ENCODE peak calls at places on chromosomes 6 and 20, in seven cellular contexts. O is mesenchymal stem cell, G is stomach, E is fibroblast of lung, Y is psoas muscle, D is mammary epithelial cell, S is IMR-90. H is an unnamed sample.

GRCh38 chr20:20593447-20594170 is 118.8 kb downstream of the RALGAPA2 start:
- DNase-seq in O (peak; percentile 75), G (no peak), E (peak; percentile 48), Y (no peak), D (peak; percentile 25), S (peak; percentile 65), H (peak; percentile 78)

GRCh38 chr6:35299674-35300073 is 2.1 kb downstream of the DEF6 start:
- DNase-seq in O (no peak), G (no peak), E (no peak), Y (peak; percentile 34), D (no peak), S (no peak), H (peak; percentile 45)

GRCh38 chr6:87702589-87702945 is 534 bp upstream of the AKIRIN2 start:
- DNase-seq in O (peak; percentile 85), G (no peak), E (peak; percentile 77), Y (no peak), D (peak; percentile 68), S (peak; percentile 76), H (no peak)

GRCh38 chr20:47159166-47159565 is 197.3 kb downstream of the ZMYND8 start:
- DNase-seq in O (no peak), G (no peak), E (no peak), Y (no peak), D (no peak), S (no peak), H (no peak)

GRCh38 chr6:154683756-154684523 is 49.3 kb upstream of the SCAF8 start:
- DNase-seq in O (peak; percentile 48), G (no peak), E (peak; percentile 49), Y (no peak), D (peak; percentile 13), S (peak; percentile 49), H (no peak)

GRCh38 chr20:17530716-17531536 is at the start of gene BFSP1:
- DNase-seq in O (peak; percentile 69), G (peak; percentile 68), E (peak; percentile 65), Y (peak; percentile 53), D (peak; percentile 58), S (peak; percentile 52), H (peak; percentile 67)

GRCh38 chr6:2127484-2127911 is 117.9 kb downstream of the GMDS start:
- DNase-seq in O (no peak), G (no peak), E (no peak), Y (peak; percentile 32), D (no peak), S (no peak), H (no peak)

GRCh38 chr6:85130743-85131142 is 319.1 kb upstream of the NT5E start:
- DNase-seq in O (peak; percentile 30), G (no peak), E (no peak), Y (no peak), D (no peak), S (no peak), H (no peak)

GRCh38 chr20:59032713-59033059 is 551 bp upstream of the ATP5F1E start:
- DNase-seq in O (peak; percentile 72), G (no peak), E (peak; percentile 33), Y (no peak), D (no peak), S (peak; percentile 27), H (no peak)

GRCh38 chr20:1897486-1897885 is 2.3 kb downstream of the SIRPA start:
- DNase-seq in O (peak; percentile 33), G (no peak), E (no peak), Y (no peak), D (no peak), S (no peak), H (peak; percentile 54)

GRCh38 chr6:165956874-165957273 is 210.8 kb downstream of the TBXT start:
- DNase-seq in O (no peak), G (no peak), E (no peak), Y (no peak), D (no peak), S (no peak), H (no peak)

GRCh38 chr20:49245921-49246740 is 26.9 kb downstream of the DDX27 start:
- DNase-seq in O (peak; percentile 61), G (no peak), E (peak; percentile 47), Y (no peak), D (peak; percentile 35), S (peak; percentile 55), H (no peak)

GRCh38 chr6:45454008-45454911 is 76.5 kb upstream of the SUPT3H start:
- DNase-seq in O (peak; percentile 95), G (no peak), E (peak; percentile 91), Y (no peak), D (peak; percentile 19), S (peak; percentile 78), H (no peak)

GRCh38 chr20:9723501-9723900 is 115.4 kb downstream of the PAK5 start:
- DNase-seq in O (no peak), G (no peak), E (no peak), Y (no peak), D (no peak), S (no peak), H (no peak)

GRCh38 chr6:108565893-108566292 is 5.2 kb downstream of the FOXO3 start:
- DNase-seq in O (peak; percentile 83), G (no peak), E (peak; percentile 64), Y (peak; percentile 37), D (peak; percentile 52), S (peak; percentile 88), H (peak; percentile 86)

GRCh38 chr6:56869346-56869745 is 85.6 kb upstream of the BEND6 start:
- DNase-seq in O (no peak), G (no peak), E (no peak), Y (no peak), D (no peak), S (no peak), H (no peak)

GRCh38 chr6:34146801-34147592 is 1.1 kb upstream of the GRM4 start:
- DNase-seq in O (no peak), G (no peak), E (peak; percentile 73), Y (no peak), D (peak; percentile 46), S (peak; percentile 7), H (no peak)
- H3K27me3 ChIP-seq in O (peaks cover 89% of the 10 kb centered on the region), G (peaks cover 6% of the 10 kb centered on the region), E (peaks cover 48% of the 10 kb centered on the region), Y (peaks cover 26% of the 10 kb centered on the region), D (peaks cover 26% of the 10 kb centered on the region), S (peaks cover 88% of the 10 kb centered on the region), H (peaks cover 53% of the 10 kb centered on the region)

DNA sequence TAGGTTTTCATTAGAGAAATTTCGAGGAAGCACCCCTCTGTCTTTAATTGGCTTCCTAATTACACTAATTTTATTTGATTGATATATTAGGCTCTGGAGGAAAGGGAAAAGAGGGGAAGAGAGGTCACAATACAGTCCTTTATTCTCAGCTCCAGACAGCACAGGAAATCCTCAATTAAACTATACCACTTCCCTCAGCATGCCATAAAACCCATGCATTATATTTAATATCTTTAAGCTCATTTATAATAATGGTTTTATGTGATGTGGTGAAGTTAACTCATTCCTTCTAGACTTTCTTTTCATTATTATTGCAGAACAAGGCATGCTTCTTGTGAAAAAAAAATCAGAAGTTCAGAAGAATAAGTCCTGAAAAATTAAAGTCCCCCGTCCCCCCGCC is 17.7 kb upstream of the PDE7B start:
- DNase-seq in O (no peak), G (no peak), E (no peak), Y (no peak), D (no peak), S (no peak), H (no peak)
- H3K27me3 ChIP-seq in O (no peaks in the 10 kb centered on the region), G (no peaks in the 10 kb centered on the region), E (no peaks in the 10 kb centered on the region), Y (no peaks in the 10 kb centered on the region), D (no peaks in the 10 kb centered on the region), S (no peaks in the 10 kb centered on the region), H (no peaks in the 10 kb centered on the region)

GRCh38 chr20:25082498-25082873 is 545 bp upstream of the VSX1 start:
- DNase-seq in O (no peak), G (no peak), E (no peak), Y (no peak), D (no peak), S (no peak), H (no peak)

GRCh38 chr20:25079171-25079570 is 2.8 kb downstream of the VSX1 start:
- DNase-seq in O (no peak), G (peak; percentile 3), E (no peak), Y (no peak), D (no peak), S (no peak), H (no peak)

GRCh38 chr20:25083141-25083772 is 1.3 kb upstream of the VSX1 start:
- DNase-seq in O (no peak), G (no peak), E (no peak), Y (no peak), D (no peak), S (no peak), H (no peak)

GRCh38 chr20:25081730-25082497 is at the start of gene VSX1:
- DNase-seq in O (no peak), G (no peak), E (no peak), Y (no peak), D (no peak), S (no peak), H (no peak)

GRCh38 chr20:25081065-25081729 is 744 bp downstream of the VSX1 start:
- DNase-seq in O (peak; percentile 5), G (peak; percentile 28), E (no peak), Y (no peak), D (no peak), S (no peak), H (no peak)
- H3K27me3 ChIP-seq in O (peaks cover 98% of the 10 kb centered on the region), G (peaks cover 36% of the 10 kb centered on the region), E (peaks cover 80% of the 10 kb centered on the region), Y (peaks cover 71% of the 10 kb centered on the region), D (peaks cover 42% of the 10 kb centered on the region), S (peaks cover 85% of the 10 kb centered on the region), H (peaks cover 73% of the 10 kb centered on the region)

GRCh38 chr6:150070236-150070860 is 1.4 kb upstream of the ULBP3 start:
- DNase-seq in O (no peak), G (no peak), E (no peak), Y (no peak), D (peak; percentile 72), S (no peak), H (no peak)

GRCh38 chr6:150069707-150070106 is 786 bp upstream of the ULBP3 start:
- DNase-seq in O (no peak), G (peak; percentile 54), E (peak; percentile 9), Y (no peak), D (no peak), S (no peak), H (peak; percentile 36)

GRCh38 chr6:150072201-150072600 is 3.3 kb upstream of the ULBP3 start:
- DNase-seq in O (peak; percentile 43), G (peak; percentile 92), E (peak; percentile 54), Y (peak; percentile 79), D (peak; percentile 71), S (peak; percentile 16), H (peak; percentile 95)

GRCh38 chr6:150068173-150068785 is 642 bp downstream of the ULBP3 start:
- DNase-seq in O (peak; percentile 25), G (no peak), E (no peak), Y (no peak), D (no peak), S (no peak), H (no peak)

DNA sequence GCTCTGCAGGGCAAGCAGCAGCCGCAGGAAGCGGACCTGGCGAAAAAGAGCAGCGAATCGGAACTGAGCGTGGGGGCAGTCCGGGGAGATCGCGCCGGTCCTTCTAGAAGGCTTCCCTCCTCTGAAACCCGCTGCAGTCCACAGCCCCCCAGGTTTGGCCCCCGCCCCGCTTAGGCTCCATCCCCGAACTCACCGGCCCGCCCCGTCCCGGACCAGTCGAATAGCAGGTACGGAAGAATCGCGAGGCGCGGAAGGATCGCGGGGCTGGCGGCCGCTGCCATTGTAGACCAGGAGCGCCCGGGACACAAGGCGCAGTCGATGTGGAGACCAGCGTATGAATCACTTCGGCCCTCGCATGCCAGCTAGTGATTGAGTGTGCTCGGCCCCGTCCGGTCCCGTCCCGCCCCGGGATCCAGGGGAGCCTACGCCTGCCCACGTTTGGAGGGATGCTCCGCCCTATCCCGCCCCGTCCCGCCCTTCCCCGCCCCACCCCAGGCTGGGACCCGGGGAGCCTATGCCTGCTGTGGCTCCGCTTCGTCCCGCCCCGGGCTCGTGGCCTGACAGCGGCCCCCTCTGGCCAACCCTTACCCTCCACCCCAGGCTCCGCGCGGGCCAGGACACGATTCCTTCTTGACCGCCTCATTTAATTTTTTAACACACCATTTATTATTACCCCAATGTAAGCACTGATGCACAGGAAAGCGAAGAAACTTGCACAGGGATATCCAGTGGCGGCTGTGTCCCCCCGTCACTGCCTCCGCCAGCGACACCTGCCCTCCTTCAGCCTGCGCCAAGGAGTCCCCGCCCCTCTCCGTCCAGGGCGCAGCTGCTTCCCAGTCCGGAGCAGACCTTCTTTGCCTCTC is at the start of gene ULBP3:
- DNase-seq in O (peak; percentile 96), G (peak; percentile 92), E (peak; percentile 96), Y (peak; percentile 91), D (peak; percentile 98), S (peak; percentile 93), H (peak; percentile 96)
- H3K27me3 ChIP-seq in O (no peaks in the 10 kb centered on the region), G (no peaks in the 10 kb centered on the region), E (no peaks in the 10 kb centered on the region), Y (no peaks in the 10 kb centered on the region), D (no peaks in the 10 kb centered on the region), S (peaks cover 1% of the 10 kb centered on the region), H (no peaks in the 10 kb centered on the region)